ENCODE peak calls at places on chromosome 4, in ten cellular contexts. Z is DND-41, H is Peyer's patch, A is fibroblast of pulmonary artery, W is A549, M is fibroblast of mammary gland, S is astrocyte of the cerebellum, N is ovary, Y is neural crest cell, T is AG04450. G is an unnamed sample.

GRCh38 chr4:186485621-186486062 is 69.7 kb downstream of the MTNR1A start:
- DNase-seq in Z (no peak), H (no peak), A (peak), W (peak), M (no peak), S (no peak), N (no peak), Y (peak), T (no peak), G (no peak)

GRCh38 chr4:183163135-183163534 is 64.1 kb downstream of the WWC2 start:
- DNase-seq in Z (no peak), H (no peak), A (no peak), W (no peak), M (no peak), S (no peak), N (no peak), Y (no peak), T (no peak), G (no peak)

GRCh38 chr4:128596115-128596514 is 213.4 kb upstream of the JADE1 start:
- DNase-seq in Z (no peak), H (no peak), A (no peak), W (no peak), M (no peak), S (no peak), N (no peak), Y (no peak), T (no peak), G (no peak)

GRCh38 chr4:23006756-23007155 is 314.0 kb downstream of the GBA3 start:
- DNase-seq in Z (no peak), H (no peak), A (peak), W (no peak), M (peak), S (peak), N (no peak), Y (no peak), T (no peak), G (no peak)

GRCh38 chr4:183760326-183760725 is 101.2 kb downstream of the TRAPPC11 start:
- DNase-seq in Z (no peak), H (no peak), A (no peak), W (peak), M (no peak), S (no peak), N (no peak), Y (no peak), T (no peak), G (no peak)

GRCh38 chr4:101306225-101306624 is 41.1 kb downstream of the PPP3CA start:
- DNase-seq in Z (no peak), H (no peak), A (no peak), W (no peak), M (no peak), S (peak), N (no peak), Y (no peak), T (no peak), G (no peak)

GRCh38 chr4:24890561-24890960 is 22.3 kb downstream of the CCDC149 start:
- DNase-seq in Z (no peak), H (no peak), A (no peak), W (no peak), M (no peak), S (no peak), N (no peak), Y (no peak), T (no peak), G (no peak)

GRCh38 chr4:107922486-107923473 is 8.6 kb upstream of the CYP2U1 start:
- DNase-seq in Z (no peak), H (no peak), A (no peak), W (no peak), M (no peak), S (no peak), N (no peak), Y (no peak), T (no peak), G (no peak)

GRCh38 chr4:10697071-10697470 is 12.5 kb upstream of the CLNK start:
- DNase-seq in Z (no peak), H (no peak), A (no peak), W (no peak), M (no peak), S (no peak), N (no peak), Y (no peak), T (no peak), G (no peak)

GRCh38 chr4:55854132-55854531 is 684 bp downstream of the EXOC1 start:
- DNase-seq in Z (no peak), H (no peak), A (no peak), W (no peak), M (no peak), S (no peak), N (no peak), Y (no peak), T (no peak), G (no peak)

GRCh38 chr4:113682730-113683129 is 78.8 kb downstream of the CAMK2D start:
- DNase-seq in Z (no peak), H (no peak), A (no peak), W (no peak), M (peak), S (no peak), N (no peak), Y (no peak), T (no peak), G (no peak)

GRCh38 chr4:152640058-152640921 is 39.5 kb downstream of the TMEM154 start:
- DNase-seq in Z (no peak), H (no peak), A (peak), W (peak), M (peak), S (no peak), N (no peak), Y (no peak), T (no peak), G (no peak)
- TF ChIP-seq CTCF in Z (peak), H (peak), A (peak), W (peak), M (peak), S (no peak), N (no peak), Y (peak), T (peak), G (peak)

GRCh38 chr4:168163106-168163505 is 70.8 kb downstream of the ANXA10 start:
- DNase-seq in Z (no peak), H (no peak), A (no peak), W (no peak), M (no peak), S (no peak), N (no peak), Y (no peak), T (no peak), G (no peak)
- TF ChIP-seq CTCF in Z (no peak), H (no peak), A (no peak), W (no peak), M (no peak), S (no peak), N (no peak), Y (no peak), T (no peak), G (no peak)

GRCh38 chr4:158859661-158860060 is 90.8 kb downstream of the FNIP2 start:
- DNase-seq in Z (no peak), H (no peak), A (peak), W (no peak), M (peak), S (no peak), N (no peak), Y (no peak), T (no peak), G (no peak)

GRCh38 chr4:158860856-158861255 is 92.0 kb downstream of the FNIP2 start:
- DNase-seq in Z (no peak), H (no peak), A (no peak), W (no peak), M (no peak), S (no peak), N (no peak), Y (no peak), T (no peak), G (no peak)

GRCh38 chr4:158863296-158863695 is 94.5 kb downstream of the FNIP2 start:
- DNase-seq in Z (no peak), H (no peak), A (no peak), W (no peak), M (no peak), S (no peak), N (no peak), Y (no peak), T (no peak), G (no peak)

GRCh38 chr4:158861281-158861680 is 92.5 kb downstream of the FNIP2 start:
- DNase-seq in Z (no peak), H (no peak), A (no peak), W (no peak), M (no peak), S (no peak), N (no peak), Y (no peak), T (no peak), G (no peak)

GRCh38 chr4:158861766-158862165 is 92.9 kb downstream of the FNIP2 start:
- DNase-seq in Z (no peak), H (no peak), A (no peak), W (no peak), M (no peak), S (no peak), N (no peak), Y (no peak), T (no peak), G (no peak)
- TF ChIP-seq CTCF in Z (no peak), H (no peak), A (no peak), W (no peak), M (no peak), S (no peak), N (no peak), Y (no peak), T (peak), G (no peak)

DNA sequence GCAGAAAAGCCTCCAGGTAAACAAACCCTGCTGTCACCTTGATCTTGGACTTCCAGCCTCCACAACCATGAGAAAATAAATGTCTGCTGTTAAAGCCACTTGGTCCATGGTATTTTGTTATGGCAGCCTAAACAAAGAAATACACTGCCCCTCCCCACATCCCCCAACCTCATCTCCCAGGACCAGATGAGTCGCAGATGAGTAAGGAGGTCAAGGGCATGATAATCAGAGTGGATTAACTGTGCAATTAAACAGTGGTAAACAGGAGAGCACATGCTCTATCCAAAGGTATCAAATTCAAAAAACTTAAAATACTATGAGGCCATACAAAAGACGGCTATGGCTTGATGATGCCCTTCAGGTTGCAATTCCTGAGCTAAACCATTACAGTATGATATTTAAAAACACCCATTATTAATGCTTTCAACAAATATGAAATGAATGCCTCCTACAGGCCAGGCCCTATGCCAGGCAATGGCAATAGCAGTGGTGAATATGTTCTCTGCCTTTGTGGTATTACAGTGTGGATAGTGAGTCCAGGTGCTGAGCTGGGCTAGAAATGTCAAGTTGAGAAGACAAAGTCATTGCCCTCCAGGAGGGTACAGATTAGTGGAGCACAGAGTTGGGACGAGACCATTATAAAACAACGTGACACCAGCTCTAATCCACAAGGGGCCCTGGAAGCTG is 82.1 kb downstream of the RBM47 start:
- DNase-seq in Z (no peak), H (no peak), A (no peak), W (no peak), M (peak), S (no peak), N (no peak), Y (no peak), T (no peak), G (no peak)
- TF ChIP-seq CTCF in Z (no peak), H (no peak), A (no peak), W (no peak), M (peak), S (no peak), N (no peak), Y (no peak), T (no peak), G (no peak)

DNA sequence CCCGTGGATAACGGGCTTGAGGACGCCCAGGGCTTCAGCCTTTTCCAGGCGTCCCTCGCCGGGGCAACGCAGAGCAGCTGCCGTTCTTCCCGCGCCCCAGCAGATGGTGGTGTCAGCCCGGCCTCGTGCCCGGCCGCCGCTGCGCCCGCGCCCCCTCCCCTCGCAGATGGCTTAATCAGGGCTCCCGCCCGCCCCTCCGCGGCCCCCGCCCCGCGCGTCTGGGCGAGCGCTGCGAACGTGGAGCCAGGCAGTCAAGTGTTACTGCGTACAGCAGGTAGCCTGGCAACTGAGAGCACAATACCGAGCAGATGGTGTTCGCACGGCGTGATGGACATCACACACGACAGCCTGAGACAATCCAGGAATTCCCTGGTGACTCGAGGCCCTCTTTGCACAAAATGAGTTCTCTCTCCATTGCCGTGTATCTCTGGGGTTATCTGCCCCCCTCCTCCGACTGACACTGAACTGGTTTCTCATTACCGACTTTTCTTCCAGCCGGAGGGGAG is 69.3 kb downstream of the MGST2 start:
- DNase-seq in Z (peak), H (peak), A (peak), W (no peak), M (peak), S (peak), N (peak), Y (peak), T (no peak), G (peak)
- TF ChIP-seq CTCF in Z (peak), H (peak), A (peak), W (no peak), M (no peak), S (peak), N (peak), Y (peak), T (peak), G (peak)

GRCh38 chr4:142850478-142850877 is 4.4 kb upstream of the INPP4B start:
- DNase-seq in Z (no peak), H (no peak), A (peak), W (peak), M (no peak), S (no peak), N (no peak), Y (no peak), T (no peak), G (no peak)
- TF ChIP-seq CTCF in Z (peak), H (peak), A (peak), W (no peak), M (peak), S (peak), N (no peak), Y (peak), T (peak), G (peak)

GRCh38 chr4:76811604-76812412 is 86.1 kb downstream of the SOWAHB start:
- DNase-seq in Z (no peak), H (no peak), A (peak), W (no peak), M (peak), S (peak), N (peak), Y (no peak), T (no peak), G (no peak)
- TF ChIP-seq CTCF in Z (no peak), H (no peak), A (no peak), W (no peak), M (peak), S (peak), N (no peak), Y (no peak), T (peak), G (no peak)

GRCh38 chr4:41644915-41645295 is 103.6 kb downstream of the PHOX2B start:
- DNase-seq in Z (no peak), H (no peak), A (no peak), W (no peak), M (no peak), S (no peak), N (no peak), Y (no peak), T (no peak), G (no peak)

GRCh38 chr4:41646862-41647261 is 101.7 kb downstream of the PHOX2B start:
- DNase-seq in Z (no peak), H (no peak), A (no peak), W (no peak), M (no peak), S (no peak), N (no peak), Y (no peak), T (no peak), G (no peak)

GRCh38 chr4:41645716-41646115 is 102.8 kb downstream of the PHOX2B start:
- DNase-seq in Z (no peak), H (no peak), A (no peak), W (no peak), M (no peak), S (no peak), N (no peak), Y (no peak), T (no peak), G (no peak)

GRCh38 chr4:41647368-41647767 is 101.2 kb downstream of the PHOX2B start:
- DNase-seq in Z (no peak), H (no peak), A (no peak), W (no peak), M (no peak), S (no peak), N (no peak), Y (no peak), T (no peak), G (no peak)

DNA sequence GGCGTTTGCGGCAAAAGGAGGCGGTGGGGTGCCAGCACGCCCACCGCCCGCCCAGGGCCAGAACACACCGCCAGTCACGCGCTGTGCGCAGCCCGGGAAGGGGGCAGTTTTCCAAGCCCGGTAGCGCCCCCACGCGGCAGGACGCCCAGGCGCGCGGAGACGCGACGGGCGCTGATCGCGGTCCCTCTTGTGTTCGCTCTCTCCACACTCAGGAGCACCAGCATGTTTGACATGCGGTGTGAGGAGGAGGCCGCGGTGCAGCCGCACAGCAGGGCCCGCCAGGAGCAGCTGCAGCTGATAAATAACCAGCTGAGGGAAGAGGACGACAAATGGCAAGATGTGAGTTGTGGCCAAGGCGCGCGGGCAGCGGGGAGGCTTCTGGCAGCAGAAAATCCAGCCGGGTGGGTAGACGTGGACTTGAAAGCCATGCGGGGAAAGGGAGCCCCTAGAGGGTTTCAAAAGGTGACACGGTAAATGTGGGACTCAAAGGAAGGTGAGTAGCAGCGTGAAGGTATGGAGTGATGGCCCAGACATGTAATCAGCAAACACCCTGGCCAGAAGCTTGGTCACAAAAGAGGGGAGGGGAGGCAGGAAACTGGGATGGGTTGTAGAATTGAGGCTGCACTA is 104.1 kb downstream of the PHOX2B start:
- DNase-seq in Z (no peak), H (peak), A (peak), W (peak), M (peak), S (peak), N (peak), Y (peak), T (no peak), G (peak)
- TF ChIP-seq CTCF in Z (no peak), H (peak), A (peak), W (peak), M (peak), S (peak), N (peak), Y (peak), T (peak), G (peak)

GRCh38 chr4:8205749-8206611 is 6.9 kb downstream of the SH3TC1 start:
- DNase-seq in Z (peak), H (no peak), A (no peak), W (no peak), M (no peak), S (no peak), N (no peak), Y (no peak), T (no peak), G (no peak)

GRCh38 chr4:8205241-8205707 is 6.2 kb downstream of the SH3TC1 start:
- DNase-seq in Z (no peak), H (no peak), A (peak), W (no peak), M (no peak), S (no peak), N (no peak), Y (no peak), T (no peak), G (no peak)

GRCh38 chr4:8202526-8203375 is 3.7 kb downstream of the SH3TC1 start:
- DNase-seq in Z (peak), H (no peak), A (no peak), W (no peak), M (no peak), S (no peak), N (no peak), Y (no peak), T (no peak), G (no peak)

GRCh38 chr4:8203817-8204216 is 4.7 kb downstream of the SH3TC1 start:
- DNase-seq in Z (no peak), H (no peak), A (no peak), W (no peak), M (no peak), S (no peak), N (no peak), Y (no peak), T (no peak), G (no peak)

DNA sequence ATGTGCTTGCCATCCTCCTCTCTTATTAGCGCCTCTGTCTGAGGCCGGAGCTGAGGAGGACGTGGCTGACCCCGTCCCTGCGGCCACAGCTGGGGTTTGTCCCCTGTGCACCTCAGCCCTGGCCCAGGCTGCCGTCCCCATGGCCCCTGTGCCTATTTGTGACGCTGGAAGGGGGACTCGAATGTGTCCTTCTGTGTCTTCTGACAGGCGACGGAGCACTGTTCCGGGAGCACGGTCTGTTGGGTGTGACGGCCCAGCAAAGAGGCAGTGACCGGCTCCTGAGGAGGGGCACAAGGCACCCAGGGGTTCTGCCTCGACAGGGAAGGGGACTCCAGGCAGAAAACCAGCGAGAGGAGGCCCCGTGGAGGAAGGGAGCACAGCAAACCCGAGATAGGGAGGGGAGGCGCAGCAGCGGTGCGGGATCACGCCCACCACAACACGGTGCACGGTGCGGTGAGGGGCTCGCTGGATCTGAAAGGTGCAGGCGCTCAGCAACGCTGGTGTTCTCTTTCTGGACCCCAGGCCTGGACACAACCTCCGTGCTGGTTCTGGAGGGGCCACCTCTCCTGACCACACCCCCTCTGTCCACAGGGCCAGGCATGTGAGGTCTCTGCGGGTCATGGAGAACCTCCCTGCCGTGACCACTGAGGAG is 5.6 kb downstream of the SH3TC1 start:
- DNase-seq in Z (no peak), H (no peak), A (no peak), W (no peak), M (no peak), S (no peak), N (no peak), Y (no peak), T (no peak), G (no peak)
- TF ChIP-seq CTCF in Z (no peak), H (no peak), A (no peak), W (no peak), M (no peak), S (no peak), N (no peak), Y (no peak), T (no peak), G (no peak)